ENCODE peak calls at places on chromosome X, in eight cellular contexts. W is cardiac muscle cell, K is kidney, H is body of pancreas, L is HFFc6, Y is cardiac fibroblast, T is GM12865, B is AG10803. Q is an unnamed sample.

GRCh38 chrX:30806187-30806728 is 82.8 kb downstream of the TAB3 start:
- DNase-seq in L (no peak), B (no peak), T (no peak), W (no peak), H (no peak), K (peak), Y (no peak), Q (no peak)

GRCh38 chrX:71195959-71196727 is 26.9 kb upstream of the GJB1 start:
- DNase-seq in Y (no peak), T (peak), K (no peak), L (no peak), W (no peak), B (no peak), H (no peak), Q (no peak)

GRCh38 chrX:109847257-109848187 is 114.5 kb upstream of the ACSL4 start:
- DNase-seq in Y (peak), W (peak), H (no peak), B (peak), L (peak), K (no peak), T (no peak), Q (no peak)

GRCh38 chrX:41705680-41706374 is 17.1 kb downstream of the GPR34 start:
- DNase-seq in W (no peak), H (no peak), Y (no peak), K (no peak), B (no peak), L (no peak), T (peak), Q (no peak)

GRCh38 chrX:19799319-19800182 is 87.8 kb downstream of the SH3KBP1 start:
- DNase-seq in H (no peak), B (peak), L (peak), T (peak), Y (peak), W (peak), K (no peak), Q (no peak)

GRCh38 chrX:1052021-1052420 is 160.4 kb downstream of the CRLF2 start:
- DNase-seq in K (no peak), W (no peak), B (no peak), Y (no peak), T (no peak), L (no peak), H (no peak), Q (no peak)

GRCh38 chrX:24410514-24411189 is 50.2 kb downstream of the SUPT20HL1 start:
- DNase-seq in K (no peak), T (no peak), H (no peak), B (no peak), L (no peak), W (no peak), Y (no peak), Q (no peak)

GRCh38 chrX:110407910-110408545 is 49.4 kb downstream of the RTL9 start:
- DNase-seq in K (no peak), T (peak), Y (peak), L (peak), B (peak), W (peak), H (peak), Q (no peak)

GRCh38 chrX:153440556-153441135 is 5.2 kb downstream of the TREX2 start:
- DNase-seq in H (no peak), B (no peak), Y (no peak), K (no peak), W (no peak), T (no peak), L (no peak), Q (no peak)

GRCh38 chrX:40299028-40299479 is 201.3 kb upstream of the BCOR start:
- DNase-seq in L (no peak), B (peak), H (no peak), Y (peak), K (no peak), W (peak), T (no peak), Q (no peak)
- TF ChIP-seq CTCF in L (peak), B (peak), H (no peak), Y (no peak), K (no peak), W (peak), T (peak), Q (no peak)

GRCh38 chrX:104486691-104487090 is 79.3 kb upstream of the IL1RAPL2 start:
- DNase-seq in H (no peak), K (no peak), T (no peak), L (no peak), W (no peak), B (no peak), Y (no peak), Q (no peak)

DNA sequence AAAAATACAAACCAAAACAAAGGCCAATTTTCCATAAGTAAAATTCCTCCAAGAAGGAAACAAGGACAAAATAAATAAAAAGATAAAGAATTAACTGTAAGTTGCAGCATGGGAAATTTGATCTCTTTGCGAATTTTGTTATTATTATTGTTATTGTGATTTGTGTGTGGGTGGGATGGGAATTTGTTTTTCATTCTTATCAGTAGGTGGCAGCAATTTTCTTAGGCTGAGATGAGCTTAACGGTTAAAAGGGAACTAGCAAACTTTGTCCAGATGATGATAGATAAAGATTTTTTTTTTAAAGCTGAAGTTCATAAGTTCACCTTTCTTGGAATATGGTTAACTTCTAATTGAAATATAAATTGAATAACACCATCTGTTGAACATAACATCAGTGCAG is 83.2 kb upstream of the IL1RAPL2 start:
- DNase-seq in Y (peak), K (no peak), L (no peak), W (no peak), H (no peak), T (no peak), B (no peak), Q (no peak)
- TF ChIP-seq CTCF in Y (no peak), K (no peak), L (peak), W (no peak), H (no peak), T (peak), B (no peak), Q (no peak)

DNA sequence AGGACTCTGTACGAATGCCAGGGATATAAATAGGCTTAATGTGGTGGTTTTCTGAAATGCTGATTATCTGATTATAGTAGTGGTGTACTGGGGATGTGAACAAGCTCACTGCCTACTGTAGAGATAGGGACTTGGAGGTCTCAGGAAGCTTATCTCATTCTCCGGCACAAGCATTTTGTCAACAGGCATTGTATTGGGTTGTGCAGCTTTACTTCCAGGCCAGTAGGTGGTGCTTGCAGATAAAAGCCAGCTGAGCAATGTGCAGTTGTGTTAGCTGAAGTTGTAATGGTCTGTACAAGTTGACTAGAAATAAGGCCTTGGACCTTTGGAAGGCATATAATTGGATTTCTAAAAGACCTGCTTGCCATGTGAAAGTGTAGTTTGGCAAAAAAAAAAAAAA is 49.5 kb upstream of the TMLHE start:
- DNase-seq in W (peak), L (no peak), B (no peak), K (no peak), Y (peak), H (no peak), T (peak), Q (no peak)
- TF ChIP-seq CTCF in W (no peak), L (no peak), B (peak), K (peak), Y (peak), H (no peak), T (peak), Q (no peak)

GRCh38 chrX:85107407-85107806 is 103.7 kb downstream of the APOOL start:
- DNase-seq in H (no peak), K (peak), T (no peak), L (peak), B (peak), W (no peak), Y (peak), Q (no peak)

GRCh38 chrX:85111347-85111746 is 107.7 kb downstream of the APOOL start:
- DNase-seq in H (no peak), W (peak), T (no peak), K (no peak), L (no peak), B (peak), Y (peak), Q (no peak)

GRCh38 chrX:85108165-85108564 is 104.5 kb downstream of the APOOL start:
- DNase-seq in B (peak), Y (peak), K (no peak), L (no peak), W (no peak), T (no peak), H (no peak), Q (no peak)

GRCh38 chrX:85112270-85112669 is 108.6 kb downstream of the APOOL start:
- DNase-seq in T (no peak), H (no peak), K (no peak), L (no peak), Y (no peak), W (no peak), B (no peak), Q (no peak)

DNA sequence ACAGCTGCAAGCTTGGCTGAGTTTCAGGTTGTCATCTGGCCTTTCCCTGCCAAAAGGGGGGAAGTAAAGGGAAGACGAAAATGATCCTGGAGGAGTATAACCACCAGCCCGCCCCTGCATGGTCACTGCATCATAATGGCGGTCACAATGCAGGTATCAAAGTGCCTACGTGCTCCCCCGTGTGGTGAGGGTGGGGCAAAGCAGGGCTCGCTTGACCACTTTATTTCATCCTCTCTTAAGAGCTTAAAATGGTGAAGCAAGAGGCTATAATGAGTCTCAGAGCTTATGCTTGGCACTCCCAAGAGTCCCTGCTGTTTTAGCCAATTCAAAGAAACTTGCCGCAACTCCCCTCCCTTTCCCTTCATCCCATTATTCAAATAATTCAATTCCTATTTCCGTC is 105.6 kb downstream of the APOOL start:
- DNase-seq in W (peak), Y (peak), B (no peak), T (peak), H (peak), K (no peak), L (no peak), Q (no peak)
- TF ChIP-seq CTCF in W (peak), Y (peak), B (peak), T (peak), H (peak), K (no peak), L (peak), Q (no peak)

GRCh38 chrX:5876984-5877655 is 351.5 kb downstream of the NLGN4X start:
- DNase-seq in B (peak), Y (peak), K (no peak), W (no peak), T (peak), L (no peak), H (peak), Q (no peak)
- TF ChIP-seq CTCF in B (peak), Y (no peak), K (peak), W (no peak), T (peak), L (peak), H (peak), Q (no peak)

GRCh38 chrX:37646254-37646653 is 39.3 kb upstream of the XK start:
- DNase-seq in K (no peak), L (no peak), T (no peak), H (no peak), W (no peak), B (no peak), Y (no peak), Q (no peak)
- TF ChIP-seq CTCF in K (no peak), L (peak), T (no peak), H (peak), W (no peak), B (no peak), Y (no peak), Q (no peak)

DNA sequence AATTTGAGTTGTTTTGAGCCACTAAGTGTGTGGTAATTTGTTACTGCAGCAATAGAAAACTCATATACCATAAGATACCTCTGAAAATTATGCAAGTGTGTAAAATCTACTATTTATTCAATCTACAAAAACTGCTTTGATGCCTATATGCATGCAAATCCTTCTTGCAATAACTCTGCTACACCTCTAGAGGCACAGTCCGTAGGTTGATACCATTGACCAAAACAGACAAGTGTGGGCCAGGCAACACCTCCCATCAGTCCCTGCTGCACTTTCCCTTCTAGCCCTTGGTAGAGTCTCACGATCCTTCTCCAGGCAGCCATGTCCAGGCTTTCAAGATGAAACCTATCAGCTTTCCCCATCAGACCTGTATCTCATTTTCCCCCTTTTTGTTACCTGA is 48.8 kb upstream of the FAM9A start:
- DNase-seq in K (no peak), T (peak), L (no peak), H (no peak), B (no peak), W (no peak), Y (no peak), Q (no peak)
- TF ChIP-seq CTCF in K (no peak), T (no peak), L (peak), H (no peak), B (no peak), W (peak), Y (no peak), Q (no peak)

GRCh38 chrX:40496728-40497127 is 84.0 kb upstream of the ATP6AP2 start:
- DNase-seq in W (peak), Y (no peak), B (peak), K (no peak), T (peak), H (peak), L (peak), Q (no peak)
- TF ChIP-seq CTCF in W (peak), Y (peak), B (peak), K (no peak), T (no peak), H (no peak), L (peak), Q (no peak)

Q was measured in natural killer cell.